ENCODE peak calls at places on chromosomes 7 and 10, in four cellular contexts. D is mammary epithelial cell, P is neuronal stem cell, A is HepG2. C is an unnamed sample. For H3K4me1, the result is how much of the 10 kb centered on the place peaks cover.

GRCh38 chr10:102814456-102814871 is 22.7 kb downstream of the CYP17A1 start:
- DNase-seq in D (no peak), P (no peak), A (peak), C (no peak)

GRCh38 chr10:132158122-132158741 is 28.5 kb upstream of the DPYSL4 start:
- DNase-seq in D (no peak), P (peak), A (no peak), C (peak)

GRCh38 chr10:15719062-15719898 is 442 bp downstream of the ITGA8 start:
- DNase-seq in D (peak), P (peak), A (no peak), C (peak)

GRCh38 chr7:117110480-117111315 is 157.4 kb downstream of the ST7 start:
- DNase-seq in D (no peak), P (no peak), A (no peak), C (no peak)

GRCh38 chr10:662686-663465 is 26.6 kb downstream of the DIP2C start:
- DNase-seq in D (no peak), P (no peak), A (no peak), C (no peak)

GRCh38 chr7:43585521-43585920 is 2.6 kb downstream of the STK17A start:
- DNase-seq in D (peak), P (no peak), A (peak), C (peak)

GRCh38 chr7:36175872-36176271 is 22.8 kb downstream of the EEPD1 start:
- DNase-seq in D (no peak), P (no peak), A (no peak), C (no peak)

GRCh38 chr7:150949564-150949963 is 28.6 kb downstream of the KCNH2 start:
- DNase-seq in D (no peak), P (no peak), A (no peak), C (no peak)

GRCh38 chr7:88442417-88442816 is 135.7 kb upstream of the STEAP4 start:
- DNase-seq in D (no peak), P (no peak), A (no peak), C (no peak)

GRCh38 chr10:14532473-14533251 is 201.9 kb upstream of the FRMD4A start:
- DNase-seq in D (peak), P (no peak), A (peak), C (no peak)

GRCh38 chr7:97006146-97006950 is 995 bp downstream of the DLX6 start:
- DNase-seq in D (peak), P (peak), A (peak), C (peak)

GRCh38 chr7:2470204-2471021 is 5.8 kb downstream of the GRIFIN start:
- DNase-seq in D (no peak), P (no peak), A (no peak), C (no peak)

GRCh38 chr7:2471022-2471329 is 5.2 kb downstream of the GRIFIN start:
- DNase-seq in D (peak), P (no peak), A (no peak), C (peak)

GRCh38 chr7:2473496-2474180 is 2.6 kb downstream of the GRIFIN start:
- DNase-seq in D (no peak), P (no peak), A (no peak), C (no peak)

GRCh38 chr7:2472744-2473143 is 3.5 kb downstream of the GRIFIN start:
- DNase-seq in D (no peak), P (no peak), A (no peak), C (no peak)

DNA sequence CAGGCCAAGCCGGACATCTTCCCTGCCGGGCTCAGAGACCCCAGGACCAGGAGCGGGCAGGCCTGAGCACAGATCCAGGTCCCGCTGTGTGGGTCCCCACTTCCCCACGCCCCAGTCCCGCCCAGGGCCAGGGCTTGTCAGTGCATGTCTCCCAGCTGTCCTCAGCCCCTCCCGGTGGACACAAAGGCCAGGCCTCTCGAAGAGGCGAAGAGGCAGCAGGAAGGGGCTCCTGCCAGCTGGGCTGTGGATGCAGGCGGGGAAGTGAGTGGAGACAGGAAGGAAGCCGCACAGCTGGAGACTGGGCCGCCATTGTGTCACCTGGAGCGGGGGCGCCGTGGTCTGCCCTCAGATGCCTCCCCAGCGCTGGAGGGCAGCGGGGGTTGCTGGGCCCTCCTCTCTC is 4.8 kb downstream of the GRIFIN start:
- DNase-seq in D (peak), P (no peak), A (no peak), C (no peak)
- H2AFZ ChIP-seq in D (peak), P (peak), A (no peak), C (no peak)

DNA sequence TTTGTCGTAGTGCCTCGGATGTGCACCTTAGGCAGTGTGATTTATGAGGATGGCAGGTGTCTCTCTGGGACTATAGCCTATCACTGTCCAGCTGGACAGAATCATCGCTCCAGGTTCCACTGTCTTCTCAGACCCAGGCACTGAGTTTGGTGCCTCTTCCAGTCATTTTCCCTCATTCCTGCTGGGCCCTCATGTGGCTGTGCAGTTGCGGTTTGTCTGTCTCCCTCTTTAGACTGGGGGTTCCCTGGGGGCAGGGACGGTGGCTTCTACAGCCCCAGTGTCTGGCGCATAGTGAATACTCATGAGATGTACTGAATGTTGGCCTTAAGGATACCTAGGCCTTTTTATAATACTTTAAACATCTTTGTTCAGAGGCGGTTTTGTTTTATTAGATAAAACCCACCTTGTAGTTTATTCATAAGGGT is 28.9 kb downstream of the CCM2 start:
- DNase-seq in D (no peak), P (no peak), A (no peak), C (no peak)
- H3K9ac ChIP-seq in D (no peak), P (no peak), A (no peak), C (no peak)

DNA sequence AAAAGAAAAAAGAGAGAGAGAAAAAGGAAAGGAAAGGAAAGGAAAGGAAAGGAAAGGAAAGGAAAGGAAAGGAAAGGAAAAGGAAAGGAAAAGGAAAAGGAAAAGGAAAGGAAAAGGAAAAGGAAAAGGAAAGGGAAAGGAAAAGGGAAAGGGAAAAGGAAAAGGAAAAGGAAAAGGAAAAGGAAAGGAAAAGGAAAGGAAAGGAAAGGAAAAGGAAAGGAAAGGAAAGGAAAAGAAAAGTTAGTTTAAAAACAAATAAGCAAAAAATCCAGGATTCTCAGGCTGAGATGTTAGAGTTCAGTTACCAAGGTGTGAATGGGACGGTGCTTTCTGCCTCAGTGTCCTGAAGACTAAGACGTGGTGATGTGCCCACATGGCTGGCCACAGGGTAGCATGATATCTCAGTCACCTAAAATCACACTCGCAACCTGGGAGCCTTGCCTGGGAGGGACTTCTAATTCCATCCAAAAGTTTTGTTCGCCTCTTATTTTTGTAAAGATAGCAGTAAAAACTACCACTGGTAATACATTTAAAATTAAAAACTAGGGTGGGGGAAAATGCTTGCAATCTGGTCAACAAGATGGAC is 70.1 kb downstream of the JAZF1 start:
- DNase-seq in D (no peak), P (no peak), A (no peak), C (no peak)
- H3K4me1 ChIP-seq in D (under half), P (under half), A (under half), C (under half)

GRCh38 chr10:80075781-80076180 is 2.7 kb upstream of the TMEM254 start:
- DNase-seq in D (peak), P (no peak), A (no peak), C (peak)

GRCh38 chr10:80079312-80079613 is 798 bp downstream of the TMEM254 start:
- DNase-seq in D (no peak), P (no peak), A (no peak), C (no peak)

GRCh38 chr10:80078448-80079311 is at the start of gene TMEM254:
- DNase-seq in D (peak), P (peak), A (peak), C (peak)

GRCh38 chr10:80081026-80081425 is 2.6 kb downstream of the TMEM254 start:
- DNase-seq in D (no peak), P (no peak), A (no peak), C (no peak)

DNA sequence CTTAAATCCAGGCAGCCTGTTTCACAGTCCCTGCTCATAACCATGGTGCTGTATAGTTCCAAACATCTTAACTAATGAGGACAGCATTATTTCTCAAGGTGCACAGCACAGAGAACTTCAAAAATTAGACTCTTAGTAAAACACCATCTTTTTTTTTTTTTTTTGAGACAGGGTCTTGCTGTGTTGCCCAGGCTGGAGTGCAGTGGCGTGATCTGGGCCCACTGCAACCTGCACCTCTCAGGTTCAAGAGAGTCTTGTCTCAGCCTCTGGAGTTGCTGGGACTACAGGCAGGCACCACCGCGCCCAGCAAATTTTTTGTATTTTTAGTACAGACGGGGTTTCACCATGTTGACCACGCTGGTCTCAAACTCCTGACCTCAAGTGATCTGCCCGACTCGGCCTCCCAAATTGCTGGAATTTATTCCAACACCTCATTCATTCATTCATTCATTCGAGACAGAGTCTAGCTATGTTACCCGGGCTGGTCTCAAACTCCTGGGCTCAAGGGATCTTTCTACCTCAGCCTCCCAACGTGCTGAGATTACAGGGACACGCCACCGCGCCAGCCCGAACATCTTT is 507 bp upstream of the TMEM254 start:
- DNase-seq in D (no peak), P (peak), A (no peak), C (no peak)
- H2AFZ ChIP-seq in D (peak), P (peak), A (peak), C (peak)

DNA sequence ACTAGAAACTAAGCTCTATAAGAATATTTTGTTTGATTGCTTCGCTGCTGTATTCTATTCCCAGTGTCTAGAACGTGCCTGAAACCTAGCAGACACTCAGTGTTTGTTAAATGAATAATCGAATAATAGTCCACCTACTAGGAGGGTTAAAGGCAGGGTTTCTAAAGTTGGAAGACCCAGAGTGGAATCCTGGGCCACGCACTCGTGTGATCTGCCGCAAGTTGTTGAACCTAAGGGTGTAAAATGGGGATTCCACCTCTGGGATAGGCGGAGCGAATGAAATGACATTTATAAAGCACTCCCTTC is 702 bp upstream of the AGFG2 start:
- DNase-seq in D (no peak), P (no peak), A (no peak), C (no peak)
- H3K9ac ChIP-seq in D (no peak), P (no peak), A (peak), C (peak)

GRCh38 chr7:115719963-115720362 is 310.6 kb downstream of the TFEC start:
- DNase-seq in D (no peak), P (no peak), A (no peak), C (no peak)
- H3K4me1 ChIP-seq in D (under half), P (under half), A (under half), C (under half)

DNA sequence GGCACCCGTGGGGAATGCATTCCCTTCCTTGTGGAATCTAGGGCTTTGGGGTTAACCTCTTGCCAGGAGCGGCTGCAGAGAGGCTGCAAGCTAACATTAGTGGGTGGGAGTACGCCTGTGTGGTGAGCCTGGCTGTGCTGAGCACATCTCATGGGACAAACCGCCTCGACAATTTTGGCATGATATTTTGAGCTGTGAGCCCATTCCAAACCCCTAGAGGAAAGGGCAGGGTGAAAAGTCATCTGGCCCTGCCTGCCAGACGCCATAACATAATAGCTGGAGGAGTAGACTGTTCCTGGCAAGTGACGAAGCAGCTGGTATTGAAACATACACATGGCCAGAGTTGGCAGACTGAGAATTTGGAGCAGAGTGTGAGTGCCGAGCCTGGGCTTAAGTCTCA is 110.0 kb downstream of the TACC2 start:
- DNase-seq in D (no peak), P (no peak), A (no peak), C (no peak)
- H2AFZ ChIP-seq in D (no peak), P (no peak), A (no peak), C (no peak)

DNA sequence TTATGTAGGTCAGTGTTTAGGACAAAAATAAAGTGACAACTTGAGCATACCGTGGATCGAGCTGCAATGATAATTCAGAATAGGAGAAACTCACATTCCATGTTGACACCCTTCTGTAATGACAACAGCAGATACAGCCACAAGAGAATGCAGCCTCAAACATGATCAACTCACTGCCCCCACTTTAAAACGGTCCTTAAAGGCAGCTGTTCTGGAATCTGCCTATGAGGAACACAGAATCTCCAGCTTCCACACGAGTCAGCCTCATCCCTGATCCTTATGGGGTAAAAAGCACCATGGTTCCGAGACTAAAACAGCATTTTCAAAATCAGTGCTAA is 32.5 kb upstream of the DAGLB start:
- DNase-seq in D (no peak), P (no peak), A (no peak), C (peak)
- H3K9ac ChIP-seq in D (no peak), P (no peak), A (peak), C (peak)